ENCODE peak calls at places on chromosomes 3 and 15, in nine cellular contexts. One of them, this sample, is unnamed.

GRCh38 chr15:25710184-25710583 is 152.9 kb downstream of the ATP10A start:
- DNase-seq in psoas muscle: peak; percentile 60
- DNase-seq in pancreas: peak; percentile 63
- DNase-seq in A549: peak; percentile 28
- DNase-seq in CD4-positive, alpha-beta memory T cell: peak; percentile 27
- DNase-seq in naive thymus-derived CD4-positive, alpha-beta T cell: peak; percentile 31
- DNase-seq in neuronal stem cell: peak; percentile 30
- DNase-seq in substantia nigra: no peak
- DNase-seq in PC-3: peak; percentile 52
- DNase-seq in this sample: no peak

GRCh38 chr3:7508821-7509220 is 647.9 kb downstream of the GRM7 start:
- DNase-seq in psoas muscle: no peak
- DNase-seq in pancreas: no peak
- DNase-seq in A549: no peak
- DNase-seq in CD4-positive, alpha-beta memory T cell: no peak
- DNase-seq in naive thymus-derived CD4-positive, alpha-beta T cell: no peak
- DNase-seq in neuronal stem cell: no peak
- DNase-seq in substantia nigra: no peak
- DNase-seq in PC-3: no peak
- DNase-seq in this sample: no peak

GRCh38 chr3:79461129-79461792 is 306.5 kb downstream of the ROBO1 start:
- DNase-seq in psoas muscle: no peak
- DNase-seq in pancreas: no peak
- DNase-seq in A549: no peak
- DNase-seq in CD4-positive, alpha-beta memory T cell: no peak
- DNase-seq in naive thymus-derived CD4-positive, alpha-beta T cell: no peak
- DNase-seq in neuronal stem cell: no peak
- DNase-seq in substantia nigra: no peak
- DNase-seq in PC-3: no peak
- DNase-seq in this sample: no peak

GRCh38 chr3:98734737-98735136 is 28.4 kb upstream of the ST3GAL6 start:
- DNase-seq in psoas muscle: no peak
- DNase-seq in pancreas: no peak
- DNase-seq in A549: no peak
- DNase-seq in CD4-positive, alpha-beta memory T cell: no peak
- DNase-seq in naive thymus-derived CD4-positive, alpha-beta T cell: no peak
- DNase-seq in neuronal stem cell: no peak
- DNase-seq in substantia nigra: no peak
- DNase-seq in PC-3: peak; percentile 15
- DNase-seq in this sample: no peak

GRCh38 chr3:188940213-188940914 is 231.4 kb upstream of the TPRG1 start:
- DNase-seq in psoas muscle: no peak
- DNase-seq in pancreas: no peak
- DNase-seq in A549: no peak
- DNase-seq in CD4-positive, alpha-beta memory T cell: no peak
- DNase-seq in naive thymus-derived CD4-positive, alpha-beta T cell: no peak
- DNase-seq in neuronal stem cell: no peak
- DNase-seq in substantia nigra: no peak
- DNase-seq in PC-3: no peak
- DNase-seq in this sample: no peak

GRCh38 chr3:127716334-127716733 is 43.6 kb downstream of the ABTB1 start:
- DNase-seq in psoas muscle: no peak
- DNase-seq in pancreas: no peak
- DNase-seq in A549: no peak
- DNase-seq in CD4-positive, alpha-beta memory T cell: no peak
- DNase-seq in naive thymus-derived CD4-positive, alpha-beta T cell: no peak
- DNase-seq in neuronal stem cell: no peak
- DNase-seq in substantia nigra: no peak
- DNase-seq in PC-3: no peak
- DNase-seq in this sample: no peak

GRCh38 chr3:44555753-44556152 is 760 bp downstream of the ZKSCAN7 start:
- DNase-seq in psoas muscle: no peak
- DNase-seq in pancreas: no peak
- DNase-seq in A549: no peak
- DNase-seq in CD4-positive, alpha-beta memory T cell: no peak
- DNase-seq in naive thymus-derived CD4-positive, alpha-beta T cell: no peak
- DNase-seq in neuronal stem cell: no peak
- DNase-seq in substantia nigra: no peak
- DNase-seq in PC-3: no peak
- DNase-seq in this sample: no peak

GRCh38 chr3:112089956-112090898 is 4.0 kb downstream of the C3orf52 start:
- DNase-seq in psoas muscle: no peak
- DNase-seq in pancreas: no peak
- DNase-seq in A549: no peak
- DNase-seq in CD4-positive, alpha-beta memory T cell: no peak
- DNase-seq in naive thymus-derived CD4-positive, alpha-beta T cell: no peak
- DNase-seq in neuronal stem cell: no peak
- DNase-seq in substantia nigra: no peak
- DNase-seq in PC-3: no peak
- DNase-seq in this sample: no peak

GRCh38 chr15:77173487-77173886 is 102.6 kb upstream of the TSPAN3 start:
- DNase-seq in psoas muscle: no peak
- DNase-seq in pancreas: no peak
- DNase-seq in A549: no peak
- DNase-seq in CD4-positive, alpha-beta memory T cell: no peak
- DNase-seq in naive thymus-derived CD4-positive, alpha-beta T cell: no peak
- DNase-seq in neuronal stem cell: no peak
- DNase-seq in substantia nigra: no peak
- DNase-seq in PC-3: no peak
- DNase-seq in this sample: no peak

GRCh38 chr3:14452676-14453367 is 50.4 kb downstream of the SLC6A6 start:
- DNase-seq in psoas muscle: peak; percentile 90
- DNase-seq in pancreas: peak; percentile 81
- DNase-seq in A549: peak; percentile 83
- DNase-seq in CD4-positive, alpha-beta memory T cell: no peak
- DNase-seq in naive thymus-derived CD4-positive, alpha-beta T cell: no peak
- DNase-seq in neuronal stem cell: no peak
- DNase-seq in substantia nigra: peak; percentile 69
- DNase-seq in PC-3: peak; percentile 92
- DNase-seq in this sample: peak; percentile 54

GRCh38 chr3:111572061-111572460 is 23.1 kb downstream of the ZBED2 start:
- DNase-seq in psoas muscle: no peak
- DNase-seq in pancreas: no peak
- DNase-seq in A549: no peak
- DNase-seq in CD4-positive, alpha-beta memory T cell: no peak
- DNase-seq in naive thymus-derived CD4-positive, alpha-beta T cell: no peak
- DNase-seq in neuronal stem cell: no peak
- DNase-seq in substantia nigra: no peak
- DNase-seq in PC-3: no peak
- DNase-seq in this sample: no peak

GRCh38 chr3:67863869-67864268 is 209.5 kb upstream of the SUCLG2 start:
- DNase-seq in psoas muscle: no peak
- DNase-seq in pancreas: no peak
- DNase-seq in A549: peak; percentile 6
- DNase-seq in CD4-positive, alpha-beta memory T cell: no peak
- DNase-seq in naive thymus-derived CD4-positive, alpha-beta T cell: no peak
- DNase-seq in neuronal stem cell: peak; percentile 4
- DNase-seq in substantia nigra: no peak
- DNase-seq in PC-3: peak; percentile 48
- DNase-seq in this sample: no peak

GRCh38 chr3:123076496-123077418 is 9.9 kb downstream of the PDIA5 start:
- DNase-seq in psoas muscle: no peak
- DNase-seq in pancreas: peak; percentile 69
- DNase-seq in A549: no peak
- DNase-seq in CD4-positive, alpha-beta memory T cell: no peak
- DNase-seq in naive thymus-derived CD4-positive, alpha-beta T cell: no peak
- DNase-seq in neuronal stem cell: no peak
- DNase-seq in substantia nigra: no peak
- DNase-seq in PC-3: no peak
- DNase-seq in this sample: no peak

GRCh38 chr3:58063022-58063421 is 54.8 kb downstream of the FLNB start:
- DNase-seq in psoas muscle: no peak
- DNase-seq in pancreas: no peak
- DNase-seq in A549: no peak
- DNase-seq in CD4-positive, alpha-beta memory T cell: no peak
- DNase-seq in naive thymus-derived CD4-positive, alpha-beta T cell: no peak
- DNase-seq in neuronal stem cell: no peak
- DNase-seq in substantia nigra: no peak
- DNase-seq in PC-3: no peak
- DNase-seq in this sample: no peak

DNA sequence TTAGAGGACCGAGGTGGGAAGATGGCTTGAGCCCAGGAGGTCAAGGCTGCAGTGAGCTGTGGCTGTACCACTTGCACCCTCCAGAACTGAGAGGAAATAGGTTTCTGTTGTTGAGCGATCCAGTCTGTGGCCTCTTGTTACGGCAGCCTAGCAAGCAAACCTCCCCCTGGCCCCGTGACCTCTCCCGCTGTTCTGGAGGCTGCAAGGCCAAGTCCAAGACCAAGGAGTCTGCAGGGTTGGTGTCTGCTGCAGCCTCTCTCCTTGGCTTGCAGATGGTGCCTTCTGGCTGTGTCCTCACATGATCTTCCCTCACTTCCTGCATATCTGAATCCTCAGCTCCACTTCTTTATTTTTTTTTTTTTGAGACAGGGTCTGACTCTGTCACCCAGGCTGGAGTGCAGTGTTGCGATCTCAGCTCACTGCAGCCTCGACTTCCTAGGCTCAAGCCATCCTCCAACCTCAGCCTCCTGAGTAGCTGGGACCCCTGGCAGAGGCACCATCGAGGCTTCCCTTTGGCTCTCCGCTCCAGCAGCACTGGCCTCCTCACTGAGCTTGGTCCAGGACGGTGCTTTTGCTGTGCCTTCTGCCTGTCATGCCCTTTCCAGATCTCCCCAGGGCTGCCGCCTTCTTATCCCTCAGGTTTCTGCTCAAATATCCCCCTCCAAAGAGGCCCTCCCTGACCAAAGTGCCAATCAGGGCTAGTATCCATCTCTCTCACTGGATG is 18.0 kb upstream of the PLXND1 start:
- DNase-seq in psoas muscle: no peak
- DNase-seq in pancreas: no peak
- DNase-seq in A549: no peak
- DNase-seq in CD4-positive, alpha-beta memory T cell: no peak
- DNase-seq in naive thymus-derived CD4-positive, alpha-beta T cell: no peak
- DNase-seq in neuronal stem cell: no peak
- DNase-seq in substantia nigra: no peak
- DNase-seq in PC-3: no peak
- DNase-seq in this sample: no peak
- H3K27ac ChIP-seq in psoas muscle: peak overlapping the region; percentile 91
- H3K27ac ChIP-seq in pancreas: peak overlapping the region; percentile 24
- H3K27ac ChIP-seq in A549: peak overlapping the region; percentile 99
- H3K27ac ChIP-seq in CD4-positive, alpha-beta memory T cell: no peak overlapping the region
- H3K27ac ChIP-seq in naive thymus-derived CD4-positive, alpha-beta T cell: no peak overlapping the region
- H3K27ac ChIP-seq in neuronal stem cell: no peak overlapping the region
- H3K27ac ChIP-seq in substantia nigra: no peak overlapping the region
- H3K27ac ChIP-seq in PC-3: no peak overlapping the region
- H3K27ac ChIP-seq in this sample: no peak overlapping the region

DNA sequence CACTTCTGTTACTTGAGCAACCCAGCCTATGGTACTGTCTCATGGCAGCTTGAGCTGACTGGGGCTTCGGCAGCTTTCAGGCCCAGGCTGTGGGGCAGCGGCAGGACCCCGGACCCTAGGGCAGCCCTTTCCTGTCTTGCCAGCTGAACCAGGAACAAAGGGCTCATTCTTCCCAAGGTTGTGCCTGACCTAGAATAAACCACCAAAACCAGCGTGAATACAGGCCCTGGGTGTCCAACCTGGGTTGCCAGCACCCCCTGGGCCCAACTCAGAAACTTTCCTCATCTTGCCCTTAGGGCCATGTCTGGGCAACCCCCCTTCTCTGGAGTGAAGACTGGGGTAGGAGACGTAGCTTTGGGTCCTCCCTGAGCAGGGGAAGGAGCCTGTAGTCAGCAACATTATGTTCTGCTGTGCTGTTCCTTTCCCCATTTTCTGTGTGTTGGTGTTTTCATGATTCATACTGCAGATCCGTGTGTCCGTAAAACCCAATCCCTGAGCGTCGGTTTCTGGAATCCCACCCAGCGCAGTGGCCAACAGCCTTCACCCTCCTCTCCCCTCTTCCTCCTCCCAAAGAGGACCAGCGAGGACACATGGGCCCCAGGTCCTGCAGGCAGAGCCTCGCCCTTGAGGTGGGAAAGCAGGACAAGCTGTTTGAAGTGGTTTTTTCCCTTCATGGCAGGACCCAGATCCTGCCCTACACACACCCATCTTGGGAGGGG is 33.5 kb downstream of the TKT start:
- DNase-seq in psoas muscle: no peak
- DNase-seq in pancreas: no peak
- DNase-seq in A549: no peak
- DNase-seq in CD4-positive, alpha-beta memory T cell: no peak
- DNase-seq in naive thymus-derived CD4-positive, alpha-beta T cell: no peak
- DNase-seq in neuronal stem cell: no peak
- DNase-seq in substantia nigra: no peak
- DNase-seq in PC-3: no peak
- DNase-seq in this sample: no peak
- H3K27ac ChIP-seq in psoas muscle: no peak overlapping the region
- H3K27ac ChIP-seq in pancreas: no peak overlapping the region
- H3K27ac ChIP-seq in A549: peak overlapping the region; percentile 100
- H3K27ac ChIP-seq in CD4-positive, alpha-beta memory T cell: no peak overlapping the region
- H3K27ac ChIP-seq in naive thymus-derived CD4-positive, alpha-beta T cell: no peak overlapping the region
- H3K27ac ChIP-seq in neuronal stem cell: peak overlapping the region; percentile 45
- H3K27ac ChIP-seq in substantia nigra: no peak overlapping the region
- H3K27ac ChIP-seq in PC-3: no peak overlapping the region
- H3K27ac ChIP-seq in this sample: peak overlapping the region; percentile 55

GRCh38 chr3:107775958-107776357 is 253.2 kb downstream of the BBX start:
- DNase-seq in psoas muscle: no peak
- DNase-seq in pancreas: no peak
- DNase-seq in A549: no peak
- DNase-seq in CD4-positive, alpha-beta memory T cell: no peak
- DNase-seq in naive thymus-derived CD4-positive, alpha-beta T cell: no peak
- DNase-seq in neuronal stem cell: no peak
- DNase-seq in substantia nigra: no peak
- DNase-seq in PC-3: no peak
- DNase-seq in this sample: no peak
- H3K27ac ChIP-seq in psoas muscle: no peak overlapping the region
- H3K27ac ChIP-seq in pancreas: no peak overlapping the region
- H3K27ac ChIP-seq in A549: no peak overlapping the region
- H3K27ac ChIP-seq in CD4-positive, alpha-beta memory T cell: no peak overlapping the region
- H3K27ac ChIP-seq in naive thymus-derived CD4-positive, alpha-beta T cell: no peak overlapping the region
- H3K27ac ChIP-seq in neuronal stem cell: no peak overlapping the region
- H3K27ac ChIP-seq in substantia nigra: no peak overlapping the region
- H3K27ac ChIP-seq in PC-3: no peak overlapping the region
- H3K27ac ChIP-seq in this sample: no peak overlapping the region

DNA sequence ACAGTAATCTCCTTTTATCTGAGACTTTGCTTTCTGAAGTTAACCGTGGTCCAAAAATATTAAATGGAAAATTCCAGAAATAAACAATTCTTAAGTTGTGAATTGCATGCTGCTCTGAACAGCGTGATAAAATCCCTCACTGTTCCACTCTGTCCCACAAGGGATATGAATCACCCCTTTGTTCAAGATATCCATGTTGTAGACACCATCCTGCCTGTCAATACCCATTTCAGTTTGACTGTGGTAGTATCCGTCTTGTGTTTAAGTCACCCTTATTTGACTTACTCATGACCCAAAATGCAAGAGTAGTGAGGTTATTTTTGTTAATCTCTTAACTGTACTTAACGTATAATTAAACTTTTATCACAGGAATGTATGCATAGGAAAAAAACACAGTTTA is 435.0 kb downstream of the SHQ1 start:
- DNase-seq in psoas muscle: no peak
- DNase-seq in pancreas: no peak
- DNase-seq in A549: no peak
- DNase-seq in CD4-positive, alpha-beta memory T cell: no peak
- DNase-seq in naive thymus-derived CD4-positive, alpha-beta T cell: no peak
- DNase-seq in neuronal stem cell: no peak
- DNase-seq in substantia nigra: no peak
- DNase-seq in PC-3: peak; percentile 52
- DNase-seq in this sample: no peak
- H3K27ac ChIP-seq in psoas muscle: no peak overlapping the region
- H3K27ac ChIP-seq in pancreas: no peak overlapping the region
- H3K27ac ChIP-seq in A549: no peak overlapping the region
- H3K27ac ChIP-seq in CD4-positive, alpha-beta memory T cell: no peak overlapping the region
- H3K27ac ChIP-seq in naive thymus-derived CD4-positive, alpha-beta T cell: no peak overlapping the region
- H3K27ac ChIP-seq in neuronal stem cell: no peak overlapping the region
- H3K27ac ChIP-seq in substantia nigra: peak overlapping the region; percentile 95
- H3K27ac ChIP-seq in PC-3: no peak overlapping the region
- H3K27ac ChIP-seq in this sample: peak overlapping the region; percentile 58

This sample was measured in caudate nucleus.